ENCODE peak calls at places on chromosomes 6 and 20, in eight cellular contexts. D is GM04504; J is AG08395; A is LHCN-M2; V is mucosa of gallbladder; E is activated CD8-positive, alpha-beta memory T cell treated with anti-CD3 and anti-CD28 coated beads for 24 hours; B is NCI-H446; N is GM12892. H is an unnamed sample.

GRCh38 chr20:36035720-36036119 is 67.3 kb downstream of the CNBD2 start:
- DNase-seq in J (peak; percentile 28), B (no peak), V (no peak), N (no peak), D (no peak), A (peak; percentile 19), E (no peak), H (no peak)

GRCh38 chr6:70371454-70372105 is 41.7 kb upstream of the FAM135A start:
- DNase-seq in B (peak; percentile 86), D (peak; percentile 28), N (no peak), E (no peak), V (no peak), A (peak; percentile 69), J (peak; percentile 51), H (peak; percentile 56)

GRCh38 chr6:111750753-111751684 is 122.2 kb downstream of the FYN start:
- DNase-seq in E (peak; percentile 57), D (no peak), V (no peak), B (no peak), A (peak; percentile 66), N (no peak), J (no peak), H (no peak)

GRCh38 chr20:56617489-56617888 is 11.6 kb upstream of the TFAP2C start:
- DNase-seq in B (no peak), E (no peak), V (no peak), D (no peak), N (no peak), A (no peak), J (no peak), H (no peak)

GRCh38 chr20:24786096-24786495 is 163.0 kb upstream of the CST7 start:
- DNase-seq in N (no peak), E (no peak), B (no peak), J (no peak), V (no peak), D (no peak), A (no peak), H (no peak)

GRCh38 chr20:53092772-53093171 is 120.6 kb downstream of the TSHZ2 start:
- DNase-seq in N (no peak), D (no peak), J (no peak), E (no peak), V (no peak), B (no peak), A (no peak), H (no peak)

GRCh38 chr6:148508401-148509151 is 165.9 kb downstream of the SASH1 start:
- DNase-seq in B (no peak), N (no peak), A (peak; percentile 86), D (no peak), J (peak; percentile 60), E (no peak), V (no peak), H (no peak)

GRCh38 chr20:36270744-36271638 is 34.7 kb downstream of the AAR2 start:
- DNase-seq in B (no peak), V (no peak), E (no peak), A (no peak), J (no peak), D (no peak), N (no peak), H (no peak)